ENCODE peak calls at places on chromosome 21, in nine cellular contexts. T, Q, B, H, G, V, X, W and J are unnamed samples.

GRCh38 chr21:44090332-44090731 is 16.9 kb upstream of the PWP2 start:
- DNase-seq in H (peak; percentile 19), V (no peak), X (no peak), B (no peak), Q (no peak), T (no peak), W (no peak), G (no peak), J (no peak)

GRCh38 chr21:43703068-43703880 is 15.7 kb upstream of the PDXK start:
- DNase-seq in X (peak; percentile 80), Q (no peak), V (no peak), H (no peak), T (no peak), G (no peak), W (no peak), B (no peak), J (peak; percentile 72)

GRCh38 chr21:15171546-15171945 is 106.7 kb upstream of the NRIP1 start:
- DNase-seq in G (no peak), W (no peak), T (no peak), X (no peak), Q (no peak), H (no peak), B (no peak), V (no peak), J (no peak)

GRCh38 chr21:45989355-45990048 is 7.9 kb downstream of the COL6A1 start:
- DNase-seq in W (no peak), Q (peak; percentile 19), B (no peak), T (no peak), H (no peak), V (no peak), G (peak; percentile 34), X (peak; percentile 77), J (no peak)

GRCh38 chr21:14943636-14944035 is 121.2 kb downstream of the NRIP1 start:
- DNase-seq in T (no peak), Q (no peak), V (no peak), W (no peak), G (no peak), H (no peak), B (no peak), X (no peak), J (no peak)

GRCh38 chr21:28867401-28867800 is 125.3 kb downstream of the LTN1 start:
- DNase-seq in V (no peak), W (no peak), T (no peak), X (no peak), B (no peak), Q (no peak), H (no peak), G (no peak), J (no peak)

GRCh38 chr21:45859041-45859761 is 122.4 kb upstream of the COL6A1 start:
- DNase-seq in T (no peak), Q (no peak), B (no peak), V (no peak), H (no peak), G (no peak), W (no peak), X (peak; percentile 62), J (no peak)

GRCh38 chr21:21019681-21020080 is 21.5 kb downstream of the NCAM2 start:
- DNase-seq in B (no peak), W (no peak), G (no peak), H (no peak), T (no peak), X (no peak), V (no peak), Q (no peak), J (peak; percentile 69)

GRCh38 chr21:42833859-42834729 is 45.2 kb downstream of the WDR4 start:
- DNase-seq in G (no peak), X (no peak), Q (no peak), H (no peak), B (no peak), W (no peak), V (no peak), T (no peak), J (peak; percentile 47)

GRCh38 chr21:26881504-26882228 is 36.5 kb upstream of the ADAMTS1 start:
- DNase-seq in G (no peak), Q (no peak), B (no peak), W (no peak), X (no peak), V (no peak), T (no peak), H (no peak), J (no peak)

GRCh38 chr21:14889080-14889805 is 175.6 kb downstream of the NRIP1 start:
- DNase-seq in V (no peak), G (no peak), Q (no peak), T (peak; percentile 20), W (no peak), X (no peak), H (no peak), B (no peak), J (no peak)

GRCh38 chr21:44521928-44522752 is 17.9 kb downstream of the KRTAP10-1 start:
- DNase-seq in T (no peak), X (peak; percentile 70), W (no peak), B (no peak), V (no peak), H (no peak), G (peak; percentile 13), Q (peak; percentile 14), J (peak; percentile 52)

GRCh38 chr21:32371913-32372314 is 20.9 kb downstream of the URB1 start:
- DNase-seq in B (no peak), Q (no peak), G (no peak), T (no peak), V (peak; percentile 62), H (no peak), X (no peak), W (no peak), J (no peak)

GRCh38 chr21:17780539-17780938 is 38.6 kb downstream of the C21orf91 start:
- DNase-seq in V (no peak), W (no peak), Q (no peak), G (no peak), H (no peak), X (no peak), B (peak; percentile 47), T (no peak), J (no peak)

GRCh38 chr21:31198575-31198974 is 145.5 kb downstream of the TIAM1 start:
- DNase-seq in G (no peak), V (peak; percentile 51), W (peak; percentile 66), Q (no peak), T (no peak), X (no peak), H (no peak), B (no peak), J (no peak)

GRCh38 chr21:36134820-36135390 is at the start of gene CBR3:
- DNase-seq in G (peak; percentile 49), H (peak; percentile 47), W (peak; percentile 47), X (peak; percentile 85), T (no peak), Q (peak; percentile 80), B (peak; percentile 80), V (peak; percentile 28), J (peak; percentile 69)

GRCh38 chr21:34922487-34922886 is 126.6 kb downstream of the RUNX1 start:
- DNase-seq in H (no peak), Q (no peak), T (no peak), B (no peak), X (no peak), W (no peak), V (no peak), G (no peak), J (no peak)

GRCh38 chr21:46097826-46098286 is at the start of gene COL6A2:
- DNase-seq in H (peak; percentile 30), T (no peak), X (peak; percentile 87), G (peak; percentile 76), W (peak; percentile 28), V (no peak), Q (peak; percentile 62), B (peak; percentile 61), J (peak; percentile 80)

GRCh38 chr21:31316488-31317169 is 27.4 kb downstream of the TIAM1 start:
- DNase-seq in G (no peak), B (no peak), W (no peak), T (no peak), Q (no peak), V (no peak), X (no peak), H (no peak), J (peak; percentile 76)

GRCh38 chr21:18951291-18952038 is 547.9 kb upstream of the TMPRSS15 start:
- DNase-seq in W (peak; percentile 21), Q (no peak), V (no peak), B (no peak), H (no peak), T (peak; percentile 24), G (peak; percentile 29), X (peak; percentile 13), J (peak; percentile 61)

GRCh38 chr21:33490991-33491372 is 534 bp downstream of the DNAJC28 start:
- DNase-seq in W (no peak), Q (no peak), G (no peak), B (no peak), H (no peak), X (no peak), V (no peak), T (no peak), J (no peak)

GRCh38 chr21:29146726-29147125 is 16.3 kb downstream of the MAP3K7CL start:
- DNase-seq in T (no peak), Q (no peak), H (no peak), B (no peak), X (no peak), V (no peak), W (no peak), G (no peak), J (no peak)

GRCh38 chr21:40291560-40291959 is 424.3 kb downstream of the PCP4 start:
- DNase-seq in Q (no peak), H (no peak), B (no peak), W (no peak), G (no peak), V (no peak), X (no peak), T (no peak), J (no peak)

GRCh38 chr21:44639331-44639655 is 2.1 kb downstream of the KRTAP10-10 start:
- DNase-seq in B (no peak), X (no peak), V (no peak), W (no peak), H (no peak), Q (no peak), T (no peak), G (no peak), J (no peak)

GRCh38 chr21:41428847-41429246 is 2.8 kb downstream of the MX1 start:
- DNase-seq in X (no peak), B (no peak), G (no peak), T (no peak), Q (no peak), V (no peak), H (no peak), W (no peak), J (no peak)